ENCODE peak calls at places on chromosome 18, in seven cellular contexts. D is sigmoid colon; N is activated CD8-positive, alpha-beta memory T cell treated with anti-CD3 and anti-CD28 coated beads for 48 hours; Z is fibroblast of pulmonary artery; P is fibroblast of villous mesenchyme; X is stimulated activated naive CD4-positive, alpha-beta T cell treated with Interleukin-2 at 50 U/mL for 16 hours; U is NCI-H1105. A is an unnamed sample.

GRCh38 chr18:73288813-73289212 is 421.0 kb upstream of the NETO1 start:
- DNase-seq in D (no peak), N (no peak), Z (no peak), P (no peak), X (no peak), U (no peak), A (no peak)

GRCh38 chr18:75625966-75626365 is 198.5 kb upstream of the SMIM21 start:
- DNase-seq in D (no peak), N (no peak), Z (no peak), P (no peak), X (no peak), U (no peak), A (no peak)

GRCh38 chr18:31091350-31091749 is 10.9 kb downstream of the DSC2 start:
- DNase-seq in D (no peak), N (no peak), Z (no peak), P (no peak), X (no peak), U (no peak), A (no peak)

GRCh38 chr18:73826098-73826497 is 321.5 kb downstream of the FBXO15 start:
- DNase-seq in D (no peak), N (no peak), Z (no peak), P (no peak), X (no peak), U (no peak), A (no peak)

GRCh38 chr18:644395-645004 is 13.0 kb upstream of the TYMS start:
- DNase-seq in D (no peak), N (no peak), Z (no peak), P (no peak), X (no peak), U (no peak), A (no peak)

GRCh38 chr18:6731197-6731596 is 1.7 kb downstream of the ARHGAP28 start:
- DNase-seq in D (no peak), N (no peak), Z (peak), P (peak), X (no peak), U (no peak), A (peak)

GRCh38 chr18:48412339-48412929 is 3.3 kb upstream of the ZBTB7C start:
- DNase-seq in D (no peak), N (no peak), Z (peak), P (peak), X (peak), U (peak), A (peak)

GRCh38 chr18:51235011-51235789 is 37.7 kb upstream of the MEX3C start:
- DNase-seq in D (no peak), N (peak), Z (peak), P (no peak), X (peak), U (no peak), A (no peak)

GRCh38 chr18:5049124-5049523 is 147.9 kb downstream of the AKAIN1 start:
- DNase-seq in D (no peak), N (no peak), Z (no peak), P (no peak), X (no peak), U (no peak), A (no peak)